ENCODE peak calls at places on chromosomes 2 and 18, in six cellular contexts. One of them, this sample, is unnamed.

GRCh38 chr2:148561389-148561788 is 83.2 kb upstream of the EPC2 start:
- DNase-seq in astrocyte of the cerebellum: no peak
- DNase-seq in OCI-LY7: no peak
- DNase-seq in foreskin fibroblast: no peak
- DNase-seq in breast epithelium: no peak
- DNase-seq in HCT116: no peak
- DNase-seq in this sample: no peak

GRCh38 chr2:182504903-182505302 is 78.1 kb upstream of the PDE1A start:
- DNase-seq in foreskin fibroblast: peak; percentile 72
- DNase-seq in HCT116: no peak
- DNase-seq in OCI-LY7: no peak
- DNase-seq in breast epithelium: no peak
- DNase-seq in astrocyte of the cerebellum: no peak
- DNase-seq in this sample: no peak

GRCh38 chr2:97868986-97869721 is 126.6 kb downstream of the TMEM131 start:
- DNase-seq in breast epithelium: no peak
- DNase-seq in HCT116: peak; percentile 98
- DNase-seq in foreskin fibroblast: peak; percentile 97
- DNase-seq in OCI-LY7: no peak
- DNase-seq in astrocyte of the cerebellum: peak; percentile 52
- DNase-seq in this sample: no peak

GRCh38 chr2:96953611-96954489 is 32.5 kb downstream of the FAM178B start:
- DNase-seq in foreskin fibroblast: no peak
- DNase-seq in OCI-LY7: no peak
- DNase-seq in HCT116: no peak
- DNase-seq in breast epithelium: no peak
- DNase-seq in astrocyte of the cerebellum: no peak
- DNase-seq in this sample: no peak

GRCh38 chr18:48543228-48543627 is 4.4 kb downstream of the CTIF start:
- DNase-seq in astrocyte of the cerebellum: no peak
- DNase-seq in HCT116: no peak
- DNase-seq in OCI-LY7: no peak
- DNase-seq in breast epithelium: no peak
- DNase-seq in foreskin fibroblast: no peak
- DNase-seq in this sample: no peak

GRCh38 chr2:172734711-172735645 is 667 bp upstream of the RAPGEF4 start:
- DNase-seq in foreskin fibroblast: peak; percentile 24
- DNase-seq in OCI-LY7: no peak
- DNase-seq in HCT116: no peak
- DNase-seq in breast epithelium: no peak
- DNase-seq in astrocyte of the cerebellum: no peak
- DNase-seq in this sample: no peak

GRCh38 chr2:75458201-75458600 is 102.5 kb downstream of the EVA1A start:
- DNase-seq in astrocyte of the cerebellum: no peak
- DNase-seq in breast epithelium: no peak
- DNase-seq in foreskin fibroblast: no peak
- DNase-seq in HCT116: no peak
- DNase-seq in OCI-LY7: no peak
- DNase-seq in this sample: no peak

GRCh38 chr2:195674491-195675226 is 17.6 kb downstream of the SLC39A10 start:
- DNase-seq in astrocyte of the cerebellum: no peak
- DNase-seq in OCI-LY7: no peak
- DNase-seq in HCT116: no peak
- DNase-seq in foreskin fibroblast: peak; percentile 71
- DNase-seq in breast epithelium: no peak
- DNase-seq in this sample: no peak

GRCh38 chr2:117902933-117903332 is 88.4 kb downstream of the DDX18 start:
- DNase-seq in astrocyte of the cerebellum: no peak
- DNase-seq in OCI-LY7: no peak
- DNase-seq in breast epithelium: no peak
- DNase-seq in foreskin fibroblast: no peak
- DNase-seq in HCT116: no peak
- DNase-seq in this sample: no peak

GRCh38 chr18:48918660-48919415 is 31.9 kb downstream of the SMAD7 start:
- DNase-seq in foreskin fibroblast: no peak
- DNase-seq in HCT116: no peak
- DNase-seq in astrocyte of the cerebellum: no peak
- DNase-seq in OCI-LY7: peak; percentile 84
- DNase-seq in breast epithelium: no peak
- DNase-seq in this sample: no peak

GRCh38 chr2:128601298-128602037 is 282.8 kb upstream of the HS6ST1 start:
- DNase-seq in astrocyte of the cerebellum: no peak
- DNase-seq in HCT116: no peak
- DNase-seq in foreskin fibroblast: no peak
- DNase-seq in breast epithelium: no peak
- DNase-seq in OCI-LY7: no peak
- DNase-seq in this sample: no peak

GRCh38 chr2:220144411-220144810 is 517.0 kb downstream of the SLC4A3 start:
- DNase-seq in breast epithelium: no peak
- DNase-seq in foreskin fibroblast: peak; percentile 89
- DNase-seq in OCI-LY7: no peak
- DNase-seq in astrocyte of the cerebellum: peak; percentile 3
- DNase-seq in HCT116: no peak
- DNase-seq in this sample: no peak

DNA sequence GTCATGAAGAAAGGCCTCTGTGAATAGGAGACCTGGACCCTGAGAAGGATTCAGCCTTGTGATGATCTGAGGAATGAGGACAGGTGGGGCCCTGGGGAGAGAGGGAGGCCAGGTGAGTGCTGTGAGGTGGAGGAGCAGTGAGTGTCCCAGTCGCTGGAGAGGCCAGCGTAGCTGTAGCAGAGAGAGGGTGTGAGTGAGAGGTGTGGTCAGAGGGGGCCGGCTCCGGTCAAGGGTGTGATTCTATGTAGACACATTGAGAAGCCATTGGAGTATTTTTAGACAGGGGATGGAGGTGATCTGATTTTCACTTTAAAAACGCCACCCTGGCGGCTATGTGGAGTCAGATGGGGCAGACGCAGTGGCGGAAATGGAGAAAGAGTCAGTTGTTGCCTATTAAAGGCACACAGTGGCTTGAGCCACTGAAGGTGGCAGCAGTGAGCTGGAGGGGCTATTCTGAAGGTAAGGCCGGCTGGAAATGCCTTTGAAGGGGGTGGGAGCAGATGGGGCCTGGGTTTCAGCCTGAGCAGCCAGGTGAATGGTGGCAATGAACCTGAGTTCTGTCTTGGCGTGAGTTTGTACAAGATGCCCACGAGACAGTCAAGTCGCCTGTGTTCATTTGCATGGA is 55.6 kb downstream of the GREB1 start:
- DNase-seq in HCT116: no peak
- DNase-seq in breast epithelium: no peak
- DNase-seq in foreskin fibroblast: no peak
- DNase-seq in OCI-LY7: no peak
- DNase-seq in astrocyte of the cerebellum: no peak
- DNase-seq in this sample: no peak
- TF ChIP-seq CTCF in HCT116: peak; percentile 41
- TF ChIP-seq CTCF in breast epithelium: no peak
- TF ChIP-seq CTCF in foreskin fibroblast: no peak
- TF ChIP-seq CTCF in OCI-LY7: peak; percentile 52
- TF ChIP-seq CTCF in astrocyte of the cerebellum: peak; percentile 7
- TF ChIP-seq CTCF in this sample: no peak

GRCh38 chr2:54106631-54107454 is 8.6 kb upstream of the ACYP2 start:
- DNase-seq in breast epithelium: no peak
- DNase-seq in HCT116: peak; percentile 53
- DNase-seq in astrocyte of the cerebellum: peak; percentile 34
- DNase-seq in OCI-LY7: peak; percentile 84
- DNase-seq in foreskin fibroblast: peak; percentile 80
- DNase-seq in this sample: no peak

GRCh38 chr2:54109848-54110247 is 5.6 kb upstream of the ACYP2 start:
- DNase-seq in breast epithelium: no peak
- DNase-seq in astrocyte of the cerebellum: no peak
- DNase-seq in foreskin fibroblast: no peak
- DNase-seq in HCT116: no peak
- DNase-seq in OCI-LY7: no peak
- DNase-seq in this sample: no peak

GRCh38 chr2:54107455-54107764 is 8.0 kb upstream of the ACYP2 start:
- DNase-seq in foreskin fibroblast: no peak
- DNase-seq in OCI-LY7: no peak
- DNase-seq in HCT116: no peak
- DNase-seq in astrocyte of the cerebellum: no peak
- DNase-seq in breast epithelium: no peak
- DNase-seq in this sample: no peak

GRCh38 chr2:54103454-54104314 is 11.7 kb upstream of the ACYP2 start:
- DNase-seq in astrocyte of the cerebellum: peak; percentile 20
- DNase-seq in HCT116: peak; percentile 34
- DNase-seq in OCI-LY7: peak; percentile 93
- DNase-seq in breast epithelium: no peak
- DNase-seq in foreskin fibroblast: peak; percentile 92
- DNase-seq in this sample: no peak

DNA sequence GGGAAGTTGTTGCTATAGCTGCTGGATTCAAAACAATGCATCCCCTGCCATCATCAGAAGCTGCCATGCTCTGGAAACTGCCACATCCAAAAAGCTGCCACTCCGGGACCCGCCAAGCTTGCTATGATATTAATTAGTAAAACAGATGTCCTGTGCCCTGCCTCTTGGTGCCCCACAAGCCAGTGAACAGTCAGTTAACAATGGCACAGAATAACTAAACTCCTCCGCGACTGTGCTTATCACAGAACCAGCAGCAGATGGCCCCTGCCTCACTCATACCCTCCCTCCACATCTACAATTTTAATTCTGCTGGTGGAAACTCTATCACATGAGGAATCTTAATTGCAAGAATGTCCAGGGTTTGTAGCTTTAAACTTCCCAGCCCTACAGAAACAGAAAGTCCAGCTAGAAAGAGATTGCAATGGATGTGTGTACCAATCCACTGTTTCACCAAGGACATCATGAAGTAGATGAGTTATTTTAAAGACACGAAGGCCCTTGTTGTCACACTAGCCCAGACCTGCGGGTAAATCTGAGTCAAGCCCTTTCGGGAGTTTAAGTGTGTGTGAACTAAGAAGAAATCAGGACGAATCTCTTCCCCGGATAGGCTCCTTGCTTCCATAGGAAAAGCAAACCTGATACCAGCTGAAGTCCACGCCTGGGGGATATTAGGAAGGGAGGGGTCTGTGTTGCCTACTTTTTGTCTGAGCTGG is 7.4 kb upstream of the ACYP2 start:
- DNase-seq in breast epithelium: no peak
- DNase-seq in astrocyte of the cerebellum: no peak
- DNase-seq in foreskin fibroblast: peak; percentile 10
- DNase-seq in OCI-LY7: no peak
- DNase-seq in HCT116: no peak
- DNase-seq in this sample: no peak
- TF ChIP-seq CTCF in breast epithelium: no peak
- TF ChIP-seq CTCF in astrocyte of the cerebellum: no peak
- TF ChIP-seq CTCF in foreskin fibroblast: no peak
- TF ChIP-seq CTCF in OCI-LY7: peak; percentile 31
- TF ChIP-seq CTCF in HCT116: no peak
- TF ChIP-seq CTCF in this sample: no peak

GRCh38 chr18:45571714-45572113 is 43.6 kb upstream of the SLC14A2 start:
- DNase-seq in breast epithelium: no peak
- DNase-seq in foreskin fibroblast: no peak
- DNase-seq in astrocyte of the cerebellum: no peak
- DNase-seq in OCI-LY7: no peak
- DNase-seq in HCT116: peak; percentile 7
- DNase-seq in this sample: peak; percentile 23
- TF ChIP-seq CTCF in breast epithelium: no peak
- TF ChIP-seq CTCF in foreskin fibroblast: no peak
- TF ChIP-seq CTCF in astrocyte of the cerebellum: peak; percentile 53
- TF ChIP-seq CTCF in OCI-LY7: peak; percentile 44
- TF ChIP-seq CTCF in HCT116: peak; percentile 64
- TF ChIP-seq CTCF in this sample: peak; percentile 59

DNA sequence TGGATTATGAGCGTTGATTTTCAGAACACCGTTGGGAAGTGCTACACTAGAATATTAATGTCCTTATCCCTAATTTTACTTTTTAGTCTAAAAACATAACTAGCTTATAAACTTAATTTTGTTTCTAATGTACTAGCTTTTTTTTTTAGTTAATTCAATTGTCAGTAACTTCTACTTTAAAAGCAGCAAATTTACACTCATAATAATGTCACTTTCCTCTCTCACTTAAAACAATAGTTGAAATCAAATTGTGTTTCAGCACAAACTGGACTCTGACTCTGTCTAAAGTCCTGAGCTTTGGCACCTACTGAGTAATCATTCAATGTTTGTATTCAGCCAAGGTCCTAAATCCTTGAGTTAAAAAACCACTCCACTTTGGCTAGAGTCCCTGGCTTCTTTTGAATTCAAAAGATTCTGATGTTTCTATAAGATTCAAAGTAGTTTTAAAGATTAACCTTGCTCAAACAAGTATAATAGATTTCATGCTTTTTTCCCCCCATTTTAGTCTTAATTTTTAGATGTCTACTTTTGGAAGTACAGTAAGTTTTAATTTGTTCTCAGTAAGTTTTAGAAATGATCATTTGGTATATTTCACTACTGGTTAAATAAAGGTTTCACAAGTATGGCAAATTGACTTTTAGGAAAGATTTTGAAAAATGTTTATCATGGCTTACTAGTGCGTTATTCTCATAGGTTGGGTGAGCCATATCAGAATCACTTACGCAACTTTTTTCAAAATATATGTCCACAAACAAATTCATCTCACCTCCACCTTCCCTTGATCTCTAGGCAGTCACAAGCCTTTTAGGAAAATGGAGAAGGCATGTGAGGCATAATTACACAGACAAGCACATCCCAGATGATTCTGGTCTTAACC is 23.4 kb downstream of the CCNYL1 start:
- DNase-seq in OCI-LY7: no peak
- DNase-seq in astrocyte of the cerebellum: no peak
- DNase-seq in HCT116: no peak
- DNase-seq in breast epithelium: no peak
- DNase-seq in foreskin fibroblast: no peak
- DNase-seq in this sample: no peak
- TF ChIP-seq CTCF in OCI-LY7: no peak
- TF ChIP-seq CTCF in astrocyte of the cerebellum: no peak
- TF ChIP-seq CTCF in HCT116: no peak
- TF ChIP-seq CTCF in breast epithelium: no peak
- TF ChIP-seq CTCF in foreskin fibroblast: no peak
- TF ChIP-seq CTCF in this sample: no peak

GRCh38 chr18:65725421-65726050 is 25.3 kb upstream of the CDH7 start:
- DNase-seq in astrocyte of the cerebellum: peak; percentile 5
- DNase-seq in foreskin fibroblast: no peak
- DNase-seq in breast epithelium: no peak
- DNase-seq in OCI-LY7: no peak
- DNase-seq in HCT116: no peak
- DNase-seq in this sample: peak; percentile 51
- TF ChIP-seq CTCF in astrocyte of the cerebellum: peak; percentile 59
- TF ChIP-seq CTCF in foreskin fibroblast: no peak
- TF ChIP-seq CTCF in breast epithelium: peak; percentile 51
- TF ChIP-seq CTCF in OCI-LY7: peak; percentile 35
- TF ChIP-seq CTCF in HCT116: peak; percentile 10
- TF ChIP-seq CTCF in this sample: peak; percentile 59

This sample was measured in glutamatergic neuron.